ENCODE peak calls at places on chromosome 20, in six cellular contexts. Y, E, R, M, F and O are unnamed samples.

GRCh38 chr20:17627101-17627950 is 54.7 kb downstream of the RRBP1 start:
- DNase-seq in E (no peak), M (no peak), Y (no peak), R (no peak), F (no peak), O (no peak)

GRCh38 chr20:58655328-58656094 is 4.4 kb downstream of the STX16 start:
- DNase-seq in Y (no peak), R (no peak), E (no peak), M (no peak), F (no peak), O (no peak)

GRCh38 chr20:4247898-4248858 is 232.8 kb upstream of the RNF24 start:
- DNase-seq in E (no peak), Y (no peak), F (no peak), R (no peak), M (no peak), O (no peak)

GRCh38 chr20:63139856-63140255 is 76.1 kb downstream of the YTHDF1 start:
- DNase-seq in M (no peak), R (no peak), Y (no peak), F (no peak), E (no peak), O (no peak)

GRCh38 chr20:41276317-41276751 is 41.2 kb downstream of the ZHX3 start:
- DNase-seq in R (no peak), E (no peak), F (no peak), Y (no peak), M (no peak), O (no peak)

GRCh38 chr20:53037621-53038020 is 65.5 kb downstream of the TSHZ2 start:
- DNase-seq in M (no peak), F (no peak), E (no peak), R (no peak), Y (no peak), O (no peak)

GRCh38 chr20:48236001-48236400 is 450.7 kb upstream of the SULF2 start:
- DNase-seq in M (no peak), F (no peak), E (no peak), Y (no peak), R (no peak), O (no peak)

GRCh38 chr20:4673371-4674001 is 48.2 kb upstream of the PRND start:
- DNase-seq in F (no peak), E (no peak), M (no peak), R (no peak), Y (no peak), O (no peak)

GRCh38 chr20:15144911-15145310 is 807.5 kb upstream of the FLRT3 start:
- DNase-seq in E (no peak), M (no peak), Y (no peak), R (no peak), F (no peak), O (no peak)

GRCh38 chr20:34045294-34045693 is 51.6 kb downstream of the RALY start:
- DNase-seq in E (no peak), R (no peak), M (no peak), Y (no peak), F (no peak), O (peak)

GRCh38 chr20:60820918-60821317 is 431.1 kb upstream of the CDH4 start:
- DNase-seq in M (no peak), Y (no peak), F (no peak), E (no peak), R (no peak), O (no peak)

GRCh38 chr20:40741507-40742106 is 52.6 kb upstream of the MAFB start:
- DNase-seq in Y (peak), E (peak), R (no peak), M (peak), F (peak), O (peak)

GRCh38 chr20:53148764-53149163 is 176.6 kb downstream of the TSHZ2 start:
- DNase-seq in Y (no peak), E (no peak), R (no peak), F (no peak), M (no peak), O (no peak)

GRCh38 chr20:50380697-50381040 is 129.5 kb upstream of the PTPN1 start:
- DNase-seq in M (peak), E (peak), Y (no peak), R (no peak), F (peak), O (no peak)

GRCh38 chr20:18314786-18315406 is 26.6 kb downstream of the ZNF133 start:
- DNase-seq in Y (no peak), F (peak), E (peak), R (no peak), M (peak), O (no peak)

GRCh38 chr20:8756410-8756809 is 312.5 kb upstream of the PLCB4 start:
- DNase-seq in M (peak), R (no peak), E (peak), Y (no peak), F (peak), O (peak)